ENCODE peak calls at places on chromosomes 11 and 22, in five cellular contexts. H is PC-9, X is heart left ventricle, Y is cardiac muscle cell, P is body of pancreas. Z is an unnamed sample.

GRCh38 chr22:31086703-31087330 is 5.7 kb downstream of the SMTN start:
- DNase-seq in Y (no peak), P (no peak), H (peak; percentile 30), X (peak; percentile 25), Z (no peak)

GRCh38 chr11:48170176-48170839 is 46.3 kb upstream of the OR4B1 start:
- DNase-seq in Y (no peak), P (no peak), H (no peak), X (no peak), Z (no peak)

GRCh38 chr11:121503056-121503455 is 50.3 kb upstream of the SORL1-AS1 start:
- DNase-seq in X (no peak), P (no peak), Y (no peak), H (no peak), Z (no peak)

GRCh38 chr11:4464216-4465159 is 15.4 kb downstream of the OR52K2 start:
- DNase-seq in Y (no peak), X (no peak), P (no peak), H (no peak), Z (no peak)

GRCh38 chr11:70833554-70833953 is 418.8 kb downstream of the SHANK2 start:
- DNase-seq in Y (no peak), P (no peak), X (no peak), H (no peak), Z (no peak)

GRCh38 chr11:115391598-115391997 is 112.6 kb downstream of the CADM1 start:
- DNase-seq in X (no peak), Y (peak; percentile 70), P (no peak), H (no peak), Z (no peak)

GRCh38 chr11:67648796-67649613 is 1.5 kb downstream of the ACY3 start:
- DNase-seq in X (peak; percentile 26), Y (no peak), H (no peak), P (no peak), Z (no peak)

GRCh38 chr11:29343465-29344333 is 673.1 kb downstream of the KCNA4 start:
- DNase-seq in Y (peak; percentile 73), H (peak; percentile 70), X (peak; percentile 71), P (peak; percentile 75), Z (peak; percentile 22)

GRCh38 chr11:656866-657265 is 19.8 kb downstream of the DRD4 start:
- DNase-seq in Y (no peak), P (no peak), X (no peak), H (no peak), Z (no peak)

GRCh38 chr11:84295815-84296214 is 1009.6 kb upstream of the CCDC90B start:
- DNase-seq in P (no peak), H (no peak), Y (no peak), X (no peak), Z (no peak)

GRCh38 chr11:79100093-79100704 is 340.6 kb downstream of the TENM4 start:
- DNase-seq in P (peak; percentile 55), H (peak; percentile 35), X (no peak), Y (peak; percentile 46), Z (peak; percentile 43)

GRCh38 chr11:31887180-31887579 is 76.1 kb upstream of the PAX6 start:
- DNase-seq in H (no peak), X (no peak), Y (no peak), P (no peak), Z (no peak)

GRCh38 chr22:46761539-46762237 is 762 bp upstream of the TBC1D22A start:
- DNase-seq in X (no peak), Y (no peak), P (peak; percentile 2), H (no peak), Z (no peak)

GRCh38 chr11:9804414-9804902 is 140.6 kb downstream of the SWAP70 start:
- DNase-seq in H (no peak), P (no peak), X (no peak), Y (no peak), Z (no peak)

GRCh38 chr11:68261749-68262543 is 9.8 kb downstream of the C11orf24 start:
- DNase-seq in P (no peak), X (no peak), Y (no peak), H (no peak), Z (no peak)

GRCh38 chr11:1840780-1841480 is 2.1 kb downstream of the TNNI2 start:
- DNase-seq in X (peak; percentile 57), H (no peak), Y (no peak), P (no peak), Z (no peak)

GRCh38 chr11:1843098-1843473 is 4.3 kb downstream of the TNNI2 start:
- DNase-seq in P (no peak), X (peak; percentile 49), Y (no peak), H (no peak), Z (no peak)

GRCh38 chr11:1843796-1844195 is 5.0 kb downstream of the TNNI2 start:
- DNase-seq in H (no peak), X (peak; percentile 60), P (no peak), Y (no peak), Z (no peak)

GRCh38 chr11:1841511-1842148 is 2.8 kb downstream of the TNNI2 start:
- DNase-seq in H (no peak), Y (no peak), P (peak; percentile 23), X (peak; percentile 54), Z (no peak)

GRCh38 chr11:1842149-1843097 is 3.6 kb downstream of the TNNI2 start:
- DNase-seq in Y (peak; percentile 54), X (peak; percentile 79), H (no peak), P (peak; percentile 97), Z (no peak)
- H3K27me3 ChIP-seq in Y (no peaks in the 10 kb centered on the region), X (no peaks in the 10 kb centered on the region), H (no peaks in the 10 kb centered on the region), P (no peaks in the 10 kb centered on the region), Z (no peaks in the 10 kb centered on the region)

GRCh38 chr11:36450391-36450714 is 59.7 kb downstream of the TRAF6 start:
- DNase-seq in H (no peak), Y (no peak), X (no peak), P (no peak), Z (no peak)
- H3K27ac ChIP-seq in H (no peak overlapping the region), Y (no peak overlapping the region), X (peak overlapping the region; percentile 51), P (peak overlapping the region; percentile 55), Z (no peak overlapping the region)

GRCh38 chr11:95092549-95093324 is 3.1 kb downstream of the ENDOD1 start:
- DNase-seq in H (peak; percentile 30), P (no peak), X (no peak), Y (peak; percentile 25), Z (no peak)
- TF ChIP-seq CTCF in H (peak; percentile 68), P (peak; percentile 33), X (no peak), Y (peak; percentile 58), Z (peak; percentile 44)

DNA sequence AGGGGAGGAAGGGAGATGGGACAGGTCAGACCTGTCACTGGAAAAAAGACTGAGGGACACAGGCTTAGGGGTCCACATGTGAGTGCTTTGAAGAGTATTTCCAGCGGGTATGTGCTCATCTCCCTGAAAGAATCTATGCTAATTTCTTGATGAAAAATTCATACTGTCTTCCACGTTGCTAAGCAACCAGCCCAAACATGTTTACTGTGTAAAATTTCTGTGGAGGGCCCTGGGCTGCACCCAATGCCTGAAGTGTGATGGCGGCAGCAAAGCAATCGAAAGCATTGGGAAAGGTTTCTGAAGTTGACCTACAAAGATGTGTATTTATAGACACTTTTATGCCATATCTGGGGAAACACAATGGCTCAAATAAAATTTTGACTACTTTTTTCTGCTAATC is 7.4 kb downstream of the SYT13 start:
- DNase-seq in Y (no peak), P (no peak), H (no peak), X (no peak), Z (no peak)
- H3K27me3 ChIP-seq in Y (peaks cover 22% of the 10 kb centered on the region), P (no peaks in the 10 kb centered on the region), H (peaks cover 58% of the 10 kb centered on the region), X (no peaks in the 10 kb centered on the region), Z (no peaks in the 10 kb centered on the region)

GRCh38 chr11:45750439-45750838 is 54.5 kb upstream of the SLC35C1 start:
- DNase-seq in H (no peak), P (no peak), X (no peak), Y (no peak), Z (no peak)
- H3K27ac ChIP-seq in H (no peak overlapping the region), P (no peak overlapping the region), X (no peak overlapping the region), Y (no peak overlapping the region), Z (peak overlapping the region; percentile 17)